ENCODE peak calls at places on chromosomes 5 and 9, in seven cellular contexts. One of them, this sample, is unnamed.

GRCh38 chr9:35844628-35845301 is 15.7 kb downstream of the TMEM8B start:
- DNase-seq in heart right ventricle: no peak
- DNase-seq in sigmoid colon: peak
- DNase-seq in right atrium auricular region: peak
- DNase-seq in Panc1: no peak
- DNase-seq in dorsolateral prefrontal cortex: no peak
- DNase-seq in neural progenitor cell: no peak
- DNase-seq in this sample: peak

GRCh38 chr5:44807269-44807668 is 1.5 kb upstream of the MRPS30 start:
- DNase-seq in dorsolateral prefrontal cortex: no peak
- DNase-seq in Panc1: no peak
- DNase-seq in right atrium auricular region: no peak
- DNase-seq in neural progenitor cell: no peak
- DNase-seq in heart right ventricle: no peak
- DNase-seq in sigmoid colon: no peak
- DNase-seq in this sample: no peak

GRCh38 chr9:120486347-120486746 is 93.6 kb downstream of the CDK5RAP2 start:
- DNase-seq in neural progenitor cell: no peak
- DNase-seq in heart right ventricle: no peak
- DNase-seq in dorsolateral prefrontal cortex: no peak
- DNase-seq in Panc1: no peak
- DNase-seq in right atrium auricular region: no peak
- DNase-seq in sigmoid colon: no peak
- DNase-seq in this sample: no peak

GRCh38 chr9:34547960-34548603 is 25.3 kb upstream of the ENHO start:
- DNase-seq in right atrium auricular region: peak
- DNase-seq in neural progenitor cell: peak
- DNase-seq in dorsolateral prefrontal cortex: peak
- DNase-seq in sigmoid colon: peak
- DNase-seq in heart right ventricle: peak
- DNase-seq in Panc1: no peak
- DNase-seq in this sample: no peak

GRCh38 chr9:121670447-121670846 is 19.0 kb downstream of the DAB2IP start:
- DNase-seq in dorsolateral prefrontal cortex: peak
- DNase-seq in heart right ventricle: no peak
- DNase-seq in Panc1: no peak
- DNase-seq in sigmoid colon: peak
- DNase-seq in right atrium auricular region: peak
- DNase-seq in neural progenitor cell: no peak
- DNase-seq in this sample: no peak

GRCh38 chr9:114271556-114272510 is 51.1 kb upstream of the ORM1 start:
- DNase-seq in neural progenitor cell: peak
- DNase-seq in heart right ventricle: peak
- DNase-seq in Panc1: no peak
- DNase-seq in dorsolateral prefrontal cortex: peak
- DNase-seq in right atrium auricular region: no peak
- DNase-seq in sigmoid colon: peak
- DNase-seq in this sample: no peak

GRCh38 chr5:157836121-157836753 is 22.7 kb downstream of the CLINT1 start:
- DNase-seq in Panc1: no peak
- DNase-seq in sigmoid colon: no peak
- DNase-seq in right atrium auricular region: no peak
- DNase-seq in dorsolateral prefrontal cortex: no peak
- DNase-seq in heart right ventricle: no peak
- DNase-seq in neural progenitor cell: no peak
- DNase-seq in this sample: no peak

GRCh38 chr5:166257656-166258055 is 2033.8 kb upstream of the WWC1 start:
- DNase-seq in Panc1: no peak
- DNase-seq in heart right ventricle: no peak
- DNase-seq in neural progenitor cell: no peak
- DNase-seq in sigmoid colon: no peak
- DNase-seq in dorsolateral prefrontal cortex: no peak
- DNase-seq in right atrium auricular region: no peak
- DNase-seq in this sample: no peak

GRCh38 chr9:92650839-92651621 is 18.9 kb downstream of the IPPK start:
- DNase-seq in dorsolateral prefrontal cortex: no peak
- DNase-seq in sigmoid colon: peak
- DNase-seq in Panc1: no peak
- DNase-seq in neural progenitor cell: no peak
- DNase-seq in heart right ventricle: peak
- DNase-seq in right atrium auricular region: no peak
- DNase-seq in this sample: no peak

GRCh38 chr5:65902104-65902503 is 24.3 kb upstream of the ERBIN start:
- DNase-seq in Panc1: no peak
- DNase-seq in sigmoid colon: no peak
- DNase-seq in heart right ventricle: no peak
- DNase-seq in right atrium auricular region: no peak
- DNase-seq in dorsolateral prefrontal cortex: no peak
- DNase-seq in neural progenitor cell: no peak
- DNase-seq in this sample: no peak

GRCh38 chr9:14710804-14711203 is 11.7 kb downstream of the CER1 start:
- DNase-seq in neural progenitor cell: no peak
- DNase-seq in sigmoid colon: no peak
- DNase-seq in dorsolateral prefrontal cortex: no peak
- DNase-seq in right atrium auricular region: no peak
- DNase-seq in heart right ventricle: no peak
- DNase-seq in Panc1: no peak
- DNase-seq in this sample: no peak

GRCh38 chr5:6188344-6188743 is 190.0 kb downstream of the MED10 start:
- DNase-seq in sigmoid colon: no peak
- DNase-seq in heart right ventricle: no peak
- DNase-seq in Panc1: no peak
- DNase-seq in right atrium auricular region: peak
- DNase-seq in neural progenitor cell: no peak
- DNase-seq in dorsolateral prefrontal cortex: no peak
- DNase-seq in this sample: no peak

GRCh38 chr5:159518361-159518760 is 188.1 kb upstream of the IL12B start:
- DNase-seq in sigmoid colon: no peak
- DNase-seq in dorsolateral prefrontal cortex: no peak
- DNase-seq in neural progenitor cell: no peak
- DNase-seq in Panc1: no peak
- DNase-seq in heart right ventricle: no peak
- DNase-seq in right atrium auricular region: no peak
- DNase-seq in this sample: no peak

GRCh38 chr9:70419546-70420266 is 5.2 kb upstream of the KLF9 start:
- DNase-seq in Panc1: peak
- DNase-seq in heart right ventricle: peak
- DNase-seq in right atrium auricular region: peak
- DNase-seq in sigmoid colon: peak
- DNase-seq in dorsolateral prefrontal cortex: peak
- DNase-seq in neural progenitor cell: peak
- DNase-seq in this sample: no peak

GRCh38 chr5:33379757-33380156 is 61.0 kb upstream of the TARS1 start:
- DNase-seq in sigmoid colon: no peak
- DNase-seq in right atrium auricular region: no peak
- DNase-seq in Panc1: no peak
- DNase-seq in dorsolateral prefrontal cortex: no peak
- DNase-seq in neural progenitor cell: peak
- DNase-seq in heart right ventricle: no peak
- DNase-seq in this sample: no peak

GRCh38 chr9:69946800-69947437 is 96.7 kb upstream of the MAMDC2 start:
- DNase-seq in dorsolateral prefrontal cortex: no peak
- DNase-seq in heart right ventricle: no peak
- DNase-seq in neural progenitor cell: no peak
- DNase-seq in right atrium auricular region: no peak
- DNase-seq in Panc1: peak
- DNase-seq in sigmoid colon: no peak
- DNase-seq in this sample: no peak

GRCh38 chr9:114299286-114300152 is 23.4 kb upstream of the ORM1 start:
- DNase-seq in right atrium auricular region: no peak
- DNase-seq in dorsolateral prefrontal cortex: peak
- DNase-seq in neural progenitor cell: no peak
- DNase-seq in sigmoid colon: peak
- DNase-seq in Panc1: no peak
- DNase-seq in heart right ventricle: no peak
- DNase-seq in this sample: no peak

GRCh38 chr5:58455966-58456365 is 3.9 kb downstream of the PLK2 start:
- DNase-seq in neural progenitor cell: no peak
- DNase-seq in heart right ventricle: no peak
- DNase-seq in Panc1: no peak
- DNase-seq in sigmoid colon: no peak
- DNase-seq in right atrium auricular region: no peak
- DNase-seq in dorsolateral prefrontal cortex: peak
- DNase-seq in this sample: no peak

GRCh38 chr9:26856413-26857032 is 36.1 kb downstream of the CAAP1 start:
- DNase-seq in neural progenitor cell: peak
- DNase-seq in right atrium auricular region: no peak
- DNase-seq in sigmoid colon: no peak
- DNase-seq in Panc1: peak
- DNase-seq in dorsolateral prefrontal cortex: no peak
- DNase-seq in heart right ventricle: no peak
- DNase-seq in this sample: no peak

GRCh38 chr9:6014668-6015270 is 655 bp downstream of the RANBP6 start:
- DNase-seq in sigmoid colon: no peak
- DNase-seq in Panc1: no peak
- DNase-seq in heart right ventricle: no peak
- DNase-seq in right atrium auricular region: no peak
- DNase-seq in neural progenitor cell: no peak
- DNase-seq in dorsolateral prefrontal cortex: no peak
- DNase-seq in this sample: no peak

GRCh38 chr9:129640086-129640870 is 1.7 kb downstream of the ASB6 start:
- DNase-seq in right atrium auricular region: no peak
- DNase-seq in dorsolateral prefrontal cortex: no peak
- DNase-seq in Panc1: no peak
- DNase-seq in heart right ventricle: no peak
- DNase-seq in sigmoid colon: no peak
- DNase-seq in neural progenitor cell: no peak
- DNase-seq in this sample: peak

GRCh38 chr9:33102551-33103210 is 26.2 kb upstream of the SMU1 start:
- DNase-seq in heart right ventricle: no peak
- DNase-seq in right atrium auricular region: no peak
- DNase-seq in sigmoid colon: no peak
- DNase-seq in Panc1: no peak
- DNase-seq in dorsolateral prefrontal cortex: no peak
- DNase-seq in neural progenitor cell: no peak
- DNase-seq in this sample: no peak

GRCh38 chr5:61098251-61098650 is 64.0 kb downstream of the SMIM15 start:
- DNase-seq in sigmoid colon: no peak
- DNase-seq in heart right ventricle: no peak
- DNase-seq in right atrium auricular region: no peak
- DNase-seq in neural progenitor cell: no peak
- DNase-seq in Panc1: no peak
- DNase-seq in dorsolateral prefrontal cortex: no peak
- DNase-seq in this sample: no peak
- H3K4me3 ChIP-seq in sigmoid colon: no peak
- H3K4me3 ChIP-seq in heart right ventricle: no peak
- H3K4me3 ChIP-seq in right atrium auricular region: no peak
- H3K4me3 ChIP-seq in neural progenitor cell: no peak
- H3K4me3 ChIP-seq in Panc1: no peak
- H3K4me3 ChIP-seq in dorsolateral prefrontal cortex: no peak
- H3K4me3 ChIP-seq in this sample: no peak

GRCh38 chr5:150136841-150137167 is 18.8 kb downstream of the PDGFRB start:
- DNase-seq in dorsolateral prefrontal cortex: no peak
- DNase-seq in Panc1: no peak
- DNase-seq in sigmoid colon: no peak
- DNase-seq in neural progenitor cell: no peak
- DNase-seq in right atrium auricular region: no peak
- DNase-seq in heart right ventricle: peak
- DNase-seq in this sample: no peak

GRCh38 chr5:150134198-150134588 is 21.5 kb downstream of the PDGFRB start:
- DNase-seq in heart right ventricle: no peak
- DNase-seq in dorsolateral prefrontal cortex: no peak
- DNase-seq in sigmoid colon: no peak
- DNase-seq in right atrium auricular region: no peak
- DNase-seq in neural progenitor cell: peak
- DNase-seq in Panc1: no peak
- DNase-seq in this sample: no peak

GRCh38 chr5:150136290-150136689 is 19.4 kb downstream of the PDGFRB start:
- DNase-seq in sigmoid colon: no peak
- DNase-seq in neural progenitor cell: no peak
- DNase-seq in Panc1: no peak
- DNase-seq in heart right ventricle: peak
- DNase-seq in right atrium auricular region: no peak
- DNase-seq in dorsolateral prefrontal cortex: no peak
- DNase-seq in this sample: no peak

GRCh38 chr5:150137168-150137957 is 18.3 kb downstream of the PDGFRB start:
- DNase-seq in Panc1: no peak
- DNase-seq in neural progenitor cell: no peak
- DNase-seq in heart right ventricle: peak
- DNase-seq in dorsolateral prefrontal cortex: no peak
- DNase-seq in right atrium auricular region: no peak
- DNase-seq in sigmoid colon: no peak
- DNase-seq in this sample: no peak

GRCh38 chr5:150135557-150135956 is 20.1 kb downstream of the PDGFRB start:
- DNase-seq in right atrium auricular region: no peak
- DNase-seq in sigmoid colon: no peak
- DNase-seq in neural progenitor cell: no peak
- DNase-seq in dorsolateral prefrontal cortex: no peak
- DNase-seq in Panc1: no peak
- DNase-seq in heart right ventricle: peak
- DNase-seq in this sample: no peak
- H3K27ac ChIP-seq in right atrium auricular region: peak
- H3K27ac ChIP-seq in sigmoid colon: peak
- H3K27ac ChIP-seq in neural progenitor cell: no peak
- H3K27ac ChIP-seq in dorsolateral prefrontal cortex: no peak
- H3K27ac ChIP-seq in Panc1: no peak
- H3K27ac ChIP-seq in heart right ventricle: peak
- H3K27ac ChIP-seq in this sample: no peak

DNA sequence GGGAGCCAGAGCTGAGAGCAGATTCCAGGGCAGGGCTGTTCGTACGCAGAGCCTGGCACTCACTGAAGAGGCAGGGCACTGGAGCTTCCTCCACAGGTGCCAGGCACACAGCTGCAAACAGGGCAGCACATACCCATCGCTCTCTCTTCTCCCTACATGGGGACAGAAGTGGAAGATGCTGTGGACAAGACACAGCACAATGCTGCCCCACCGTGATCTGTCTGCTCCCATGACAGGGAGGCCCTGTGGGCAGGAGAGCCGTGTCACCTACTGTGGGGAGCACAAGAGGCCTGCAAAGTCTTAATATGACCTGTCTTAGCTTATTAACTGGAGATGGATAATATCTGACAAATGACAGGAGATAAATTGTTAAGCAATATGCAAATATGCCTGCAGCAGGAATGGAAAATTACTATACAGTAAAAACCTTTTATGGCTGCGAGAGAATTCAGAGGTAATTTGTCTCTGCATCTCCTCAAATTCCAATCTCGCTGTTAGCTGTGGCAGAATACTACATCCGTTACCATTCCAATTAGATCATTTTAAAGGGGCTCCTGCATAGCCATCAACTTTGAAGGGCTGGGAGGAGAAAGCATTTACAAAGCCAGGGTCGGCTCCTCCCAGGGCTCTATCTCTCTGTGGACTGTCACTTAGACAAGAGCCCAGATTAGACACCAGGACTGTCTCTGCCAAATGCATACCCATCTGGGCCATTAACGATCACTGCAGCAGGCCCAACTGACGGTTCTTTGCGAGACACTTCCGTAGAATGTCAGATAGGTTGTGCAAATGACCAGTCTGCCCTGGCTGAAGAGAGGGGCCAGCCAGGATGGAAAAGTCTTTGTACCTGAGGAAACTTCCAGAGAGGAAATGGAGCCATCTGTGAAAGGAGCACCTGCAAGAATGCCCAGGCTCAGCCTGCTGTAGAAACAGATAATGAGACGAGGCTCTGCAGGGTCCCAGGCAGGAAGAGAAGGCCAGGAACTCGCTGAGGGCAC is 90.7 kb upstream of the FSTL4 start:
- DNase-seq in neural progenitor cell: no peak
- DNase-seq in right atrium auricular region: no peak
- DNase-seq in heart right ventricle: no peak
- DNase-seq in Panc1: no peak
- DNase-seq in dorsolateral prefrontal cortex: no peak
- DNase-seq in sigmoid colon: peak
- DNase-seq in this sample: no peak
- H3K4me3 ChIP-seq in neural progenitor cell: no peak
- H3K4me3 ChIP-seq in right atrium auricular region: no peak
- H3K4me3 ChIP-seq in heart right ventricle: no peak
- H3K4me3 ChIP-seq in Panc1: no peak
- H3K4me3 ChIP-seq in dorsolateral prefrontal cortex: no peak
- H3K4me3 ChIP-seq in sigmoid colon: no peak
- H3K4me3 ChIP-seq in this sample: no peak

GRCh38 chr5:126970517-126971017 is 59.8 kb downstream of the MARCHF3 start:
- DNase-seq in heart right ventricle: no peak
- DNase-seq in dorsolateral prefrontal cortex: no peak
- DNase-seq in sigmoid colon: no peak
- DNase-seq in Panc1: no peak
- DNase-seq in neural progenitor cell: no peak
- DNase-seq in right atrium auricular region: no peak
- DNase-seq in this sample: no peak
- H3K27ac ChIP-seq in heart right ventricle: peak
- H3K27ac ChIP-seq in dorsolateral prefrontal cortex: no peak
- H3K27ac ChIP-seq in sigmoid colon: no peak
- H3K27ac ChIP-seq in Panc1: no peak
- H3K27ac ChIP-seq in neural progenitor cell: no peak
- H3K27ac ChIP-seq in right atrium auricular region: peak
- H3K27ac ChIP-seq in this sample: no peak

This sample was measured in SK-N-MC.